ENCODE peak calls at places on chromosomes 16 and 17, in four cellular contexts. A, V, U and D are unnamed samples.

GRCh38 chr16:20676268-20676828 is 21.1 kb downstream of the ACSM1 start:
- DNase-seq in U (no peak), V (no peak), A (no peak), D (no peak)

GRCh38 chr17:40100419-40100668 is at the start of gene NR1D1:
- DNase-seq in U (no peak), A (no peak), V (no peak), D (no peak)

GRCh38 chr16:67166883-67167168 is 2.3 kb downstream of the HSF4 start:
- DNase-seq in A (no peak), V (no peak), U (no peak), D (no peak)

GRCh38 chr17:38693700-38694329 is 11.3 kb upstream of the MLLT6 start:
- DNase-seq in V (no peak), A (no peak), U (peak), D (no peak)

GRCh38 chr16:2687531-2688308 is 5.4 kb downstream of the KCTD5 start:
- DNase-seq in U (no peak), V (no peak), A (no peak), D (no peak)

GRCh38 chr17:63477471-63478440 is 895 bp downstream of the ACE start:
- DNase-seq in U (peak), V (no peak), A (peak), D (no peak)

GRCh38 chr17:81956607-81957589 is 4.1 kb downstream of the NOTUM start:
- DNase-seq in V (no peak), A (no peak), U (no peak), D (no peak)

GRCh38 chr17:79391808-79392233 is 219.0 kb downstream of the RBFOX3 start:
- DNase-seq in U (peak), A (peak), V (peak), D (peak)

GRCh38 chr17:77019955-77020379 is 120.8 kb upstream of the SEC14L1 start:
- DNase-seq in U (peak), V (no peak), A (peak), D (no peak)

GRCh38 chr16:71769222-71769621 is 39.4 kb downstream of the AP1G1 start:
- DNase-seq in A (no peak), U (no peak), V (no peak), D (no peak)

GRCh38 chr17:18181358-18181757 is 2.3 kb upstream of the ALKBH5 start:
- DNase-seq in A (no peak), V (no peak), U (no peak), D (no peak)

GRCh38 chr17:62791235-62792121 is 16.6 kb downstream of the MARCHF10 start:
- DNase-seq in U (peak), A (no peak), V (no peak), D (no peak)

GRCh38 chr16:2404099-2404498 is 25.1 kb upstream of the CCNF start:
- DNase-seq in V (no peak), U (no peak), A (no peak), D (no peak)

GRCh38 chr17:7144203-7144602 is 29.6 kb upstream of the ASGR2 start:
- DNase-seq in V (no peak), A (no peak), U (no peak), D (no peak)

GRCh38 chr16:68744744-68745280 is 7.7 kb downstream of the CDH1 start:
- DNase-seq in A (no peak), V (no peak), U (no peak), D (no peak)

GRCh38 chr16:21626659-21627277 is 25.6 kb downstream of the IGSF6 start:
- DNase-seq in A (no peak), U (peak), V (no peak), D (peak)

GRCh38 chr17:37160940-37161339 is 212.2 kb downstream of the AATF start:
- DNase-seq in V (no peak), U (peak), A (no peak), D (no peak)

GRCh38 chr17:9389116-9389515 is 186.5 kb downstream of the STX8 start:
- DNase-seq in V (no peak), A (no peak), U (peak), D (no peak)

GRCh38 chr17:18321309-18321708 is 6.2 kb downstream of the SMCR8 start:
- DNase-seq in U (peak), A (no peak), V (no peak), D (no peak)

GRCh38 chr16:21158208-21159110 is at the start of gene LDAF1:
- DNase-seq in A (peak), U (peak), V (peak), D (peak)

GRCh38 chr17:2688351-2689342 is 22.9 kb downstream of the CLUH start:
- DNase-seq in V (no peak), U (no peak), A (no peak), D (peak)